ENCODE peak calls at places on chromosomes 2 and 18, in nine cellular contexts. F, A, M, H, C, X, D, Q and Y are unnamed samples.
A peak's percentile ranks its signal among the peaks of the same experiment; 100 is the strongest.

GRCh38 chr2:112622528-112622849 is 23.2 kb upstream of the SLC20A1 start:
- DNase-seq in D (peak; percentile 95), X (no peak), C (no peak), F (no peak), M (no peak), Q (no peak), H (no peak), A (no peak), Y (no peak)

GRCh38 chr2:127145255-127145899 is 38.4 kb upstream of the BIN1 start:
- DNase-seq in D (no peak), A (no peak), C (no peak), H (no peak), Q (no peak), F (peak; percentile 22), X (no peak), M (peak; percentile 91), Y (peak; percentile 57)

GRCh38 chr18:10008006-10008647 is 94.3 kb downstream of the VAPA start:
- DNase-seq in X (no peak), Q (no peak), C (no peak), H (no peak), D (no peak), M (no peak), F (no peak), A (no peak), Y (peak; percentile 6)

GRCh38 chr2:164593959-164594358 is 27.3 kb downstream of the GRB14 start:
- DNase-seq in C (no peak), M (no peak), F (no peak), D (peak; percentile 8), H (no peak), A (no peak), X (no peak), Q (no peak), Y (no peak)

GRCh38 chr2:152488075-152488474 is 153.1 kb downstream of the FMNL2 start:
- DNase-seq in D (peak; percentile 41), A (no peak), C (no peak), X (no peak), Q (no peak), M (no peak), H (no peak), F (no peak), Y (no peak)

GRCh38 chr2:119196301-119197124 is 27.1 kb upstream of the STEAP3 start:
- DNase-seq in A (no peak), X (no peak), H (no peak), C (no peak), Q (no peak), D (no peak), F (no peak), M (no peak), Y (no peak)

GRCh38 chr2:170743530-170744239 is 26.5 kb upstream of the ERICH2 start:
- DNase-seq in C (no peak), Q (no peak), F (no peak), H (no peak), D (no peak), M (no peak), X (peak; percentile 5), A (no peak), Y (no peak)

GRCh38 chr2:124039032-124039431 is 13.9 kb downstream of the CNTNAP5 start:
- DNase-seq in X (no peak), C (no peak), H (no peak), M (no peak), F (no peak), A (no peak), Q (no peak), D (no peak), Y (no peak)

GRCh38 chr2:8819194-8819593 is 18.2 kb downstream of the KIDINS220 start:
- DNase-seq in X (no peak), Q (no peak), F (no peak), M (no peak), D (no peak), C (no peak), H (no peak), A (no peak), Y (no peak)

GRCh38 chr2:169468841-169469240 is 10.5 kb upstream of the BBS5 start:
- DNase-seq in X (no peak), Q (no peak), M (no peak), F (no peak), A (no peak), C (no peak), D (no peak), H (no peak), Y (no peak)

GRCh38 chr2:169476459-169476858 is 2.8 kb upstream of the BBS5 start:
- DNase-seq in A (no peak), C (no peak), F (no peak), Q (no peak), X (no peak), H (no peak), M (no peak), D (peak; percentile 42), Y (no peak)

GRCh38 chr2:169469952-169470572 is 9.2 kb upstream of the BBS5 start:
- DNase-seq in D (no peak), A (no peak), M (no peak), H (no peak), Q (no peak), X (no peak), C (no peak), F (no peak), Y (no peak)

DNA sequence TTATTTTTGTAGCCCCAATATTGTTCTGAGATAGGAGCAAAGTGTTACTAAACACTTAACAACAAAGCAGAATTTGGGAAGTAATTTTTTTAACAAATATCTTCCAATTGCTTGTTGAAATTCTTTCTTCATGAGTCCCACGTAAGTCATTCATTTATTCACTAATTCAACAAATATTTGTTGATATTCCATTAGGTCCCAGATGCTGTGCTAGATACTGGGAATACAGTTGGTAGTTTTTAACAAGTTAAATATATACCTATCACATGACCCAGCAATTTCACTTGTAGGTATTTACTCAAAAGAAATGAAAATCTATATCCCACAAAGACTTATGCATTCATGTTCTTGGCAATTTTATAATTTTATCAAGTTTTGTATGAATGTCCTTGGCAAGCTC is 7.0 kb upstream of the BBS5 start:
- DNase-seq in A (no peak), F (no peak), X (no peak), Q (no peak), D (no peak), C (no peak), M (no peak), H (no peak), Y (no peak)
- TF ChIP-seq CTCF in A (no peak), F (no peak), X (no peak), Q (no peak), D (no peak), C (no peak), M (no peak), H (no peak), Y (no peak)

GRCh38 chr2:72827495-72827894 is 1.7 kb upstream of the EXOC6B start:
- DNase-seq in C (no peak), X (no peak), H (no peak), A (no peak), M (no peak), Q (no peak), D (no peak), F (no peak), Y (no peak)

GRCh38 chr2:72825271-72826155 is at the start of gene EXOC6B:
- DNase-seq in X (peak; percentile 97), H (peak; percentile 96), Q (peak; percentile 86), F (peak; percentile 96), M (peak; percentile 84), A (peak; percentile 84), D (peak; percentile 91), C (peak; percentile 87), Y (peak; percentile 95)

GRCh38 chr2:72827999-72828646 is 2.3 kb upstream of the EXOC6B start:
- DNase-seq in C (no peak), X (no peak), D (peak; percentile 70), A (no peak), F (no peak), Q (no peak), H (no peak), M (no peak), Y (no peak)

GRCh38 chr2:72824224-72824842 is 1.5 kb downstream of the EXOC6B start:
- DNase-seq in Q (no peak), X (no peak), M (no peak), A (no peak), H (no peak), D (peak; percentile 50), F (no peak), C (no peak), Y (no peak)

DNA sequence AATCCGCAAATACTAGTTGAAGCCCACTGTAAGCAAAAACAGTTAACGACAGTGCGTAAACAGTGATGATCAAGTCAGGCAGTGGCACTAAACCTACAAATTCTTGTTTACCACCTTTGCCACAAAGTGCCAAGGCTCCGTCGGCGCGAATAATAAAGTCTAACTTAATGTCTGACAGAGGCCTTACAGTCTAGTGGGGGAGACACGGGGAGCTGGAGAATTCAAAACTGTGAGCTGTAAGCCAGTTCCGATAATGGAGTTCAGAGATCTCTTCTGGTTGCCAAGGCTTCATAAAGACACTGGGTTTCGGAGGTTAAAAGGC is 284 bp upstream of the EXOC6B start:
- DNase-seq in M (no peak), C (no peak), F (no peak), H (no peak), D (no peak), X (no peak), Q (no peak), A (no peak), Y (no peak)
- TF ChIP-seq CTCF in M (no peak), C (no peak), F (peak; percentile 2), H (no peak), D (no peak), X (no peak), Q (no peak), A (no peak), Y (no peak)

DNA sequence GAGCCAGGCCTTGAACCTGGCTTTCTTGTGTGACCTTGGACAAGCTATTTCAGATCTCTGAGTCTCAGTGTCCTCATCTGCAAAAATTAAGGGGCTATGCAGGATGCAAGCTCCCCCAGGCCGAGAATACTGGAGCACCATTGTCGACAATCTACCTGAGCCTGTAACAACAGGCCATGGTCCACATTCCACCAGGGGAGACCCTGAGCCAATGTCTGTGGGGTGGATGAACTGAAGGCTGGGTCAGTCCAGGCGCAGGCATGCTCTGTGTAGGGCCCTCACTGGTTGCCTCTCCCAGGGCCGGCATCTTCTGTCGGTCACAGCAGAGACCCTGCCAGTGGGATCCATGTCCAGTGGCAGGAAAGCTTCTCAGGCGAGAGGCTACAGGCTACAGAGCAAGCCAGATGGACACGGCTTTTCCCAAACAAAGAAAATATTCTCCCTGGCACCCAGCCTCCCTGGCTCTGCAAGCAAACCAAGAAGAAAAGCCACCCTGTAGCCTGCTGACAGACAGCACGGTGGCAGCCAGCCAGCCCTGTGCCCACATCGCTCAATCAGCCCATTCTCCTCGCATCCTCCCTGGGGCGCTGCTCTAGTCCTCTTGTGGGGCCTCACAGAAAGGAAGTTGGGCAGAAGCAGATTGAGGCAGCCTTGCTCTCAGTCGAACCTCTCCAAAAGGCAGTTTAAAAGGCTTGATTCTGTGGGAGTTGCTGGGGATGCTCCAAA is 48.7 kb upstream of the FZD7 start:
- DNase-seq in M (no peak), A (no peak), F (no peak), Q (no peak), H (no peak), X (no peak), C (no peak), D (no peak), Y (no peak)
- TF ChIP-seq CTCF in M (no peak), A (no peak), F (no peak), Q (no peak), H (no peak), X (no peak), C (no peak), D (no peak), Y (no peak)

DNA sequence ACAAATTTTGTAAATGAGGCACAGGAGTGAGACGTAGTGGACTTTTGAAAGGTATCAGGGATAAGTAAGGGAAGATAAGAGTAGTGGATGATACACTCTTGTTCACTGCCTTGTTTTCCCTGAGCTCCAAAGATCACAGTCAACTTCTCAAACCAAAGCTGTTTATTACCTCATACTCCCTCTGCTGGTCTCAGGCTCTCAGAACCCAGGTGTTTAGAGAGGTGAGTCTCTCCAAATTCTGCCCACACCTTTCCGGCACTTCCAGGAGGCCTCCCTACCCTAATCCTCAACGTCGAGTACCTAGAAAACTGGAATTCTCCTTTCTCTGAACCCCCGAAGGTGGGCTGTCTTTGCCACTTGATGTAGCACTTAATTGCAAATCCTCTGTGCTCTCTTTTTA is 621.1 kb downstream of the BCL11A start:
- DNase-seq in C (no peak), A (no peak), X (no peak), Q (no peak), F (no peak), H (no peak), M (no peak), D (no peak), Y (no peak)
- TF ChIP-seq CTCF in C (no peak), A (no peak), X (no peak), Q (no peak), F (no peak), H (no peak), M (no peak), D (no peak), Y (no peak)